ENCODE peak calls at places on chromosome 7, in nine cellular contexts. One of them, this sample, is unnamed.

GRCh38 chr7:128909605-128910568 is 622 bp downstream of the KCP start:
- DNase-seq in suprapubic skin: peak
- DNase-seq in RWPE2: peak
- DNase-seq in fibroblast of lung: peak
- DNase-seq in HL-60: no peak
- DNase-seq in cardiac muscle cell: no peak
- DNase-seq in WTC11: peak
- DNase-seq in prostate gland: no peak
- DNase-seq in keratinocyte: no peak
- DNase-seq in this sample: no peak

GRCh38 chr7:36045830-36046341 is 107.2 kb upstream of the EEPD1 start:
- DNase-seq in keratinocyte: no peak
- DNase-seq in cardiac muscle cell: no peak
- DNase-seq in WTC11: no peak
- DNase-seq in HL-60: no peak
- DNase-seq in suprapubic skin: no peak
- DNase-seq in fibroblast of lung: no peak
- DNase-seq in RWPE2: no peak
- DNase-seq in prostate gland: no peak
- DNase-seq in this sample: no peak

GRCh38 chr7:134941185-134941900 is 45.0 kb upstream of the AGBL3 start:
- DNase-seq in cardiac muscle cell: no peak
- DNase-seq in suprapubic skin: no peak
- DNase-seq in HL-60: no peak
- DNase-seq in keratinocyte: peak
- DNase-seq in prostate gland: no peak
- DNase-seq in fibroblast of lung: peak
- DNase-seq in RWPE2: no peak
- DNase-seq in WTC11: no peak
- DNase-seq in this sample: no peak

GRCh38 chr7:128963327-128963757 is 25.6 kb downstream of the IRF5 start:
- DNase-seq in fibroblast of lung: no peak
- DNase-seq in suprapubic skin: no peak
- DNase-seq in RWPE2: no peak
- DNase-seq in HL-60: no peak
- DNase-seq in keratinocyte: no peak
- DNase-seq in WTC11: no peak
- DNase-seq in prostate gland: no peak
- DNase-seq in cardiac muscle cell: no peak
- DNase-seq in this sample: no peak

GRCh38 chr7:130151591-130152269 is 53.5 kb downstream of the TMEM209 start:
- DNase-seq in suprapubic skin: no peak
- DNase-seq in WTC11: no peak
- DNase-seq in keratinocyte: no peak
- DNase-seq in RWPE2: no peak
- DNase-seq in cardiac muscle cell: no peak
- DNase-seq in fibroblast of lung: peak
- DNase-seq in prostate gland: no peak
- DNase-seq in HL-60: peak
- DNase-seq in this sample: no peak

GRCh38 chr7:115260381-115260780 is 338.5 kb downstream of the MDFIC start:
- DNase-seq in suprapubic skin: no peak
- DNase-seq in HL-60: no peak
- DNase-seq in fibroblast of lung: peak
- DNase-seq in RWPE2: no peak
- DNase-seq in prostate gland: no peak
- DNase-seq in keratinocyte: no peak
- DNase-seq in WTC11: no peak
- DNase-seq in cardiac muscle cell: no peak
- DNase-seq in this sample: no peak

GRCh38 chr7:92635538-92635937 is 45.3 kb upstream of the FAM133B start:
- DNase-seq in suprapubic skin: no peak
- DNase-seq in keratinocyte: no peak
- DNase-seq in RWPE2: no peak
- DNase-seq in WTC11: no peak
- DNase-seq in cardiac muscle cell: no peak
- DNase-seq in prostate gland: no peak
- DNase-seq in HL-60: no peak
- DNase-seq in fibroblast of lung: no peak
- DNase-seq in this sample: no peak

GRCh38 chr7:81839708-81840359 is 70.0 kb upstream of the HGF start:
- DNase-seq in RWPE2: no peak
- DNase-seq in cardiac muscle cell: no peak
- DNase-seq in WTC11: no peak
- DNase-seq in suprapubic skin: no peak
- DNase-seq in HL-60: no peak
- DNase-seq in keratinocyte: no peak
- DNase-seq in prostate gland: no peak
- DNase-seq in fibroblast of lung: no peak
- DNase-seq in this sample: no peak

GRCh38 chr7:93245525-93246432 is 13.6 kb downstream of the VPS50 start:
- DNase-seq in prostate gland: no peak
- DNase-seq in WTC11: no peak
- DNase-seq in RWPE2: no peak
- DNase-seq in fibroblast of lung: peak
- DNase-seq in cardiac muscle cell: peak
- DNase-seq in suprapubic skin: no peak
- DNase-seq in keratinocyte: no peak
- DNase-seq in HL-60: no peak
- DNase-seq in this sample: no peak

GRCh38 chr7:55280031-55280454 is 85.1 kb upstream of the LANCL2 start:
- DNase-seq in cardiac muscle cell: peak
- DNase-seq in HL-60: peak
- DNase-seq in suprapubic skin: no peak
- DNase-seq in prostate gland: peak
- DNase-seq in RWPE2: no peak
- DNase-seq in fibroblast of lung: peak
- DNase-seq in keratinocyte: no peak
- DNase-seq in WTC11: peak
- DNase-seq in this sample: no peak

GRCh38 chr7:108455524-108455832 is 758 bp downstream of the NRCAM start:
- DNase-seq in WTC11: no peak
- DNase-seq in prostate gland: no peak
- DNase-seq in HL-60: no peak
- DNase-seq in suprapubic skin: no peak
- DNase-seq in cardiac muscle cell: no peak
- DNase-seq in fibroblast of lung: no peak
- DNase-seq in keratinocyte: no peak
- DNase-seq in RWPE2: no peak
- DNase-seq in this sample: peak

GRCh38 chr7:108454317-108454673 is 1.9 kb downstream of the NRCAM start:
- DNase-seq in RWPE2: no peak
- DNase-seq in suprapubic skin: no peak
- DNase-seq in keratinocyte: no peak
- DNase-seq in cardiac muscle cell: no peak
- DNase-seq in HL-60: no peak
- DNase-seq in fibroblast of lung: no peak
- DNase-seq in prostate gland: no peak
- DNase-seq in WTC11: no peak
- DNase-seq in this sample: no peak

GRCh38 chr7:108453320-108453719 is 2.9 kb downstream of the NRCAM start:
- DNase-seq in RWPE2: no peak
- DNase-seq in fibroblast of lung: no peak
- DNase-seq in keratinocyte: no peak
- DNase-seq in WTC11: no peak
- DNase-seq in HL-60: no peak
- DNase-seq in cardiac muscle cell: no peak
- DNase-seq in prostate gland: no peak
- DNase-seq in suprapubic skin: no peak
- DNase-seq in this sample: no peak

GRCh38 chr7:108455833-108456677 is at the start of gene NRCAM:
- DNase-seq in WTC11: peak
- DNase-seq in keratinocyte: no peak
- DNase-seq in RWPE2: peak
- DNase-seq in HL-60: peak
- DNase-seq in cardiac muscle cell: peak
- DNase-seq in fibroblast of lung: peak
- DNase-seq in suprapubic skin: no peak
- DNase-seq in prostate gland: no peak
- DNase-seq in this sample: peak

GRCh38 chr7:108454674-108455523 is 1.3 kb downstream of the NRCAM start:
- DNase-seq in cardiac muscle cell: peak
- DNase-seq in HL-60: no peak
- DNase-seq in RWPE2: no peak
- DNase-seq in keratinocyte: no peak
- DNase-seq in prostate gland: no peak
- DNase-seq in WTC11: peak
- DNase-seq in suprapubic skin: no peak
- DNase-seq in fibroblast of lung: peak
- DNase-seq in this sample: no peak
- TF ChIP-seq CTCF in cardiac muscle cell: peak
- TF ChIP-seq CTCF in HL-60: no peak
- TF ChIP-seq CTCF in RWPE2: no peak
- TF ChIP-seq CTCF in keratinocyte: no peak
- TF ChIP-seq CTCF in prostate gland: no peak
- TF ChIP-seq CTCF in WTC11: no peak
- TF ChIP-seq CTCF in suprapubic skin: no peak
- TF ChIP-seq CTCF in fibroblast of lung: no peak
- TF ChIP-seq CTCF in this sample: peak

GRCh38 chr7:26500749-26501352 is 209.2 kb downstream of the SNX10 start:
- DNase-seq in RWPE2: no peak
- DNase-seq in prostate gland: no peak
- DNase-seq in keratinocyte: no peak
- DNase-seq in HL-60: peak
- DNase-seq in fibroblast of lung: peak
- DNase-seq in WTC11: no peak
- DNase-seq in cardiac muscle cell: peak
- DNase-seq in suprapubic skin: no peak
- DNase-seq in this sample: no peak
- TF ChIP-seq CTCF in RWPE2: peak
- TF ChIP-seq CTCF in prostate gland: peak
- TF ChIP-seq CTCF in keratinocyte: peak
- TF ChIP-seq CTCF in HL-60: peak
- TF ChIP-seq CTCF in fibroblast of lung: peak
- TF ChIP-seq CTCF in WTC11: no peak
- TF ChIP-seq CTCF in cardiac muscle cell: peak
- TF ChIP-seq CTCF in suprapubic skin: peak
- TF ChIP-seq CTCF in this sample: peak

DNA sequence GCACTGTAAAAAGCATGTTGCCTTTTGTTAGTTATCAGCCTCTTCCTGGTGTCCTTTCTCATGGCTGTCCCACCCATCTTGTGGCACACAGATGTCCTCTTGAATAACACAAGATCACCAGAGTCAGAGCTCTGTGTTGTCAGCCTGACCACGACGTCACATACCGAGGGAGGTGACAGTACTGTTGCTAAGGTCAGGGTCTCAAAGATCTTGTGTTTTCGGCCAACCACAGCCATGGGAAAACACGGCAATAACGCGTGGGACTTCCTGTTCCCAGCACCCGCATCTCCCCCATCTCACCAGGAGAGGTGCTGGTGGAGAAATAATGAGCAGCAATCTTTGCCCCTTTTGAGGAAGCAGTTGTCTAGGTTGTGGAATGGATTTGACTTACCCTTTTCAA is 40.4 kb downstream of the NPVF start:
- DNase-seq in HL-60: peak
- DNase-seq in keratinocyte: no peak
- DNase-seq in RWPE2: no peak
- DNase-seq in suprapubic skin: no peak
- DNase-seq in WTC11: no peak
- DNase-seq in cardiac muscle cell: no peak
- DNase-seq in prostate gland: no peak
- DNase-seq in fibroblast of lung: no peak
- DNase-seq in this sample: no peak
- TF ChIP-seq CTCF in HL-60: no peak
- TF ChIP-seq CTCF in keratinocyte: no peak
- TF ChIP-seq CTCF in RWPE2: no peak
- TF ChIP-seq CTCF in suprapubic skin: no peak
- TF ChIP-seq CTCF in WTC11: no peak
- TF ChIP-seq CTCF in cardiac muscle cell: no peak
- TF ChIP-seq CTCF in prostate gland: no peak
- TF ChIP-seq CTCF in fibroblast of lung: no peak
- TF ChIP-seq CTCF in this sample: no peak

DNA sequence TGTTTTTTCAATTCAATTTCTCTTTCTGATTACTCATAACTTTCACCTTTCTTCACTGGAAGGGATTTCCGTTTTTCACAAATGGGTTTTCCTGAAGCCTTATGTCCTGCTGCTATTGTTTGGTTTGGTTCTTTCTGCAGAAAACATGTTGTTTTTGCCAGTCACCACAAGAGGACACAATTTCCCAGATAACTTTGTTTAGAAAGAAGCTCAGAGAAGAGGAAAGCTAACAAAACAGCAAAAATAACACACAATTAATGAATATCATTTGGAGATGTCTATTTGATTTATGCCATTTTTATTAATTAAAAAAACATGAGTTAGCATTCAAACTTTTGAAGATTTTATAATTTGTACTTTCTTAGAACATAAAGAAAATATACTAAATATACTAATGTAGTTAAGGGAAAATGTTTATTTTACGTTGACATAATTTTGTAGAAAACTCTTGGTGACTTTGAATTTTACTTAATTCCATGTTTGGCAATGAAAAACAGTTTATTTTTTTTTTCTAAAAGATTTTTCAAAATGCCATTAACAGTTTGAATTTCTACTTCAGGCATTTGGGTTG is 4.7 kb upstream of the TWIST1 start:
- DNase-seq in prostate gland: no peak
- DNase-seq in suprapubic skin: no peak
- DNase-seq in HL-60: no peak
- DNase-seq in fibroblast of lung: peak
- DNase-seq in WTC11: no peak
- DNase-seq in cardiac muscle cell: peak
- DNase-seq in RWPE2: no peak
- DNase-seq in keratinocyte: no peak
- DNase-seq in this sample: no peak
- TF ChIP-seq CTCF in prostate gland: peak
- TF ChIP-seq CTCF in suprapubic skin: peak
- TF ChIP-seq CTCF in HL-60: peak
- TF ChIP-seq CTCF in fibroblast of lung: peak
- TF ChIP-seq CTCF in WTC11: peak
- TF ChIP-seq CTCF in cardiac muscle cell: peak
- TF ChIP-seq CTCF in RWPE2: peak
- TF ChIP-seq CTCF in keratinocyte: peak
- TF ChIP-seq CTCF in this sample: peak

GRCh38 chr7:44541-44896 is 147.9 kb upstream of the FAM20C start:
- DNase-seq in RWPE2: peak
- DNase-seq in WTC11: no peak
- DNase-seq in fibroblast of lung: no peak
- DNase-seq in keratinocyte: no peak
- DNase-seq in suprapubic skin: peak
- DNase-seq in cardiac muscle cell: no peak
- DNase-seq in HL-60: no peak
- DNase-seq in prostate gland: no peak
- DNase-seq in this sample: peak
- TF ChIP-seq CTCF in RWPE2: no peak
- TF ChIP-seq CTCF in WTC11: no peak
- TF ChIP-seq CTCF in fibroblast of lung: no peak
- TF ChIP-seq CTCF in keratinocyte: no peak
- TF ChIP-seq CTCF in suprapubic skin: no peak
- TF ChIP-seq CTCF in cardiac muscle cell: no peak
- TF ChIP-seq CTCF in HL-60: no peak
- TF ChIP-seq CTCF in prostate gland: no peak
- TF ChIP-seq CTCF in this sample: no peak

GRCh38 chr7:40047661-40048060 is 86.8 kb downstream of the MPLKIP start:
- DNase-seq in RWPE2: no peak
- DNase-seq in keratinocyte: no peak
- DNase-seq in prostate gland: no peak
- DNase-seq in suprapubic skin: no peak
- DNase-seq in fibroblast of lung: no peak
- DNase-seq in WTC11: no peak
- DNase-seq in HL-60: no peak
- DNase-seq in cardiac muscle cell: no peak
- DNase-seq in this sample: no peak
- TF ChIP-seq CTCF in RWPE2: peak
- TF ChIP-seq CTCF in keratinocyte: no peak
- TF ChIP-seq CTCF in prostate gland: no peak
- TF ChIP-seq CTCF in suprapubic skin: no peak
- TF ChIP-seq CTCF in fibroblast of lung: no peak
- TF ChIP-seq CTCF in WTC11: no peak
- TF ChIP-seq CTCF in HL-60: no peak
- TF ChIP-seq CTCF in cardiac muscle cell: peak
- TF ChIP-seq CTCF in this sample: peak